ENCODE peak calls at places on chromosome 5, in four cellular contexts. I is cardiac muscle cell, N is HepG2, W is GM23248. X is an unnamed sample.
A peak's percentile ranks its signal among the peaks of the same experiment; 100 is the strongest.

GRCh38 chr5:140023611-140024191 is 19.4 kb downstream of the NRG2 start:
- DNase-seq in I (no peak), N (no peak), W (no peak), X (no peak)

GRCh38 chr5:88889165-88890069 is 6.4 kb upstream of the MEF2C start:
- DNase-seq in I (peak; percentile 59), N (no peak), W (peak; percentile 53), X (peak; percentile 86)

GRCh38 chr5:4639959-4640358 is 500.2 kb upstream of the ADAMTS16 start:
- DNase-seq in I (no peak), N (no peak), W (no peak), X (no peak)

GRCh38 chr5:87361031-87361443 is 51.7 kb downstream of the CCNH start:
- DNase-seq in I (peak; percentile 77), N (no peak), W (peak; percentile 28), X (no peak)

GRCh38 chr5:32303755-32304120 is 9.0 kb downstream of the MTMR12 start:
- DNase-seq in I (no peak), N (no peak), W (no peak), X (no peak)

GRCh38 chr5:96112703-96113102 is 151.1 kb upstream of the ELL2 start:
- DNase-seq in I (no peak), N (no peak), W (no peak), X (no peak)

GRCh38 chr5:71769265-71769664 is 50.2 kb downstream of the CARTPT start:
- DNase-seq in I (no peak), N (no peak), W (no peak), X (no peak)

GRCh38 chr5:9546973-9547947 is 1.4 kb upstream of the SEMA5A start:
- DNase-seq in I (peak; percentile 76), N (no peak), W (peak; percentile 74), X (peak; percentile 70)

GRCh38 chr5:179261301-179262125 is 83.7 kb downstream of the ADAMTS2 start:
- DNase-seq in I (peak; percentile 49), N (peak; percentile 75), W (peak; percentile 60), X (peak; percentile 57)

GRCh38 chr5:137218896-137219295 is 280.2 kb downstream of the SPOCK1 start:
- DNase-seq in I (no peak), N (no peak), W (no peak), X (no peak)

GRCh38 chr5:149301744-149302380 is 30.2 kb downstream of the AFAP1L1 start:
- DNase-seq in I (no peak), N (no peak), W (peak; percentile 75), X (no peak)

GRCh38 chr5:65640240-65640639 is 15.4 kb downstream of the SHLD3 start:
- DNase-seq in I (no peak), N (no peak), W (no peak), X (no peak)
- H3K27ac ChIP-seq in I (no peak overlapping the region), N (no peak overlapping the region), W (no peak overlapping the region), X (no peak overlapping the region)

GRCh38 chr5:89900346-89900745 is 509.2 kb downstream of the CETN3 start:
- DNase-seq in I (no peak), N (no peak), W (peak; percentile 1), X (no peak)

GRCh38 chr5:89904442-89904841 is 505.1 kb downstream of the CETN3 start:
- DNase-seq in I (peak; percentile 17), N (no peak), W (peak; percentile 2), X (no peak)

DNA sequence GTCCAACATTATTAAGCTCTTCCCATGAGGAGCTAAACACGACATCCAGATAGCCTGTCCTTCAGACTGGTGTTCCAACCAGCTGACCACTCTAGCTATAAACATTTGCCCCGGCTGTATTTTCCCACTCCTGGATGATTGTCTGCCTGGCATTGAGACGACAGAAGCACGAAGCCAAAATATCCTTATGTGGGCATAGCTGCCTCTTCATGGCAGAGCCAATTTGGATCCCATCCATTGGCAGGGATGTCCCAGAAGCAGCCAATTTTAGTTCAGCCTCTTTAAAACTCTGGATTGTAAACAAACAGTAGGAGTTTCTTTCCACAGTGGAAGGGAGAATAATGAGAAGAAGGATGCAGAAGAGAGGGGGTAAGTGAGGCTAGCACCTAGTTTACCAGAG is 507.6 kb downstream of the CETN3 start:
- DNase-seq in I (no peak), N (no peak), W (no peak), X (no peak)
- H3K27ac ChIP-seq in I (no peak overlapping the region), N (no peak overlapping the region), W (no peak overlapping the region), X (no peak overlapping the region)

GRCh38 chr5:172644229-172644628 is 3.2 kb downstream of the NEURL1B start:
- DNase-seq in I (no peak), N (no peak), W (no peak), X (no peak)

GRCh38 chr5:172646716-172647285 is 5.7 kb downstream of the NEURL1B start:
- DNase-seq in I (peak; percentile 54), N (peak; percentile 25), W (peak; percentile 28), X (peak; percentile 61)

GRCh38 chr5:172644711-172645110 is 3.6 kb downstream of the NEURL1B start:
- DNase-seq in I (no peak), N (no peak), W (no peak), X (no peak)

GRCh38 chr5:172643392-172643871 is 2.4 kb downstream of the NEURL1B start:
- DNase-seq in I (no peak), N (no peak), W (no peak), X (peak; percentile 26)

DNA sequence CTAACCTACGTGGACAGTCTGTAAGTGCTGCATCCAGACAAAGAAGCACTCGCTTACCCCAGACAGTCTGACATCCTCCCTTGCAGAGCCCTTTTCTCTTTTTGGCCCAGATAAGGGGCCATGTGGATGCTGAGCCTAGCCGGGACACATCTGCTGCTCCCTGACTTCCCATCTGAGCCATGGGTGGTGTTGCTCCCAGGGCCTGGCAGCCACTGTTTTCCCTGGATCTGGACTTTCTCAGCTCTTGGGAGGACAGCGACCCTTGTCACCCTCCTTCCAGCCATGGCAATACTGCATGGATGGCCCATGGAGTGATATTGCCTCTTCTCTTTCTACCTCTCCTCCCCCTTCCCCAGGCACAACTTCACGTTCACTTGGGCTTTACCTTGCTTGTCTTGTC is 4.2 kb downstream of the NEURL1B start:
- DNase-seq in I (no peak), N (no peak), W (no peak), X (peak; percentile 43)
- H3K27ac ChIP-seq in I (peak overlapping the region; percentile 58), N (no peak overlapping the region), W (no peak overlapping the region), X (no peak overlapping the region)

DNA sequence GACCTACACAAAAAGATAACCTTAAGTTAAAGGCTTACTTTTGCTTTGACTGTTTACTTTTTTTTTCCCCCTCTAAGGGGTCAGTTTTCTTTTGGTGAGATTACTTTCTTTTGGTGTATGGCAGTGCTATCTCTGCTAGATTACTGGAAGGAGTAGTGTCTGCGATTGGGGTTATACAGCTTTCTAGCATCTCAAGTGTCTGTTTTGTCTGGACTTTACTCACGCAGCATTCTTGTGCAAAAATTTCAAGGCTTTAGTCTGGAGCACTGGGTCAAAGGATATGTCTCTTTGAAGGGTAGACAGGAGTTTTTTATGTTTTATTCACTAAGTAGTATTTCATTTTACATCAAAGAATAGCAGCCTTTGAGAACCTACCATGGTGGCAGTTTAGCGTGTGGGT is 52.6 kb downstream of the NDUFS4 start:
- DNase-seq in I (peak; percentile 4), N (no peak), W (no peak), X (no peak)
- H3K27ac ChIP-seq in I (no peak overlapping the region), N (no peak overlapping the region), W (no peak overlapping the region), X (no peak overlapping the region)

GRCh38 chr5:68418680-68419079 is 203.1 kb downstream of the PIK3R1 start:
- DNase-seq in I (no peak), N (no peak), W (no peak), X (no peak)
- H3K27ac ChIP-seq in I (peak overlapping the region; percentile 78), N (no peak overlapping the region), W (peak overlapping the region; percentile 52), X (no peak overlapping the region)

DNA sequence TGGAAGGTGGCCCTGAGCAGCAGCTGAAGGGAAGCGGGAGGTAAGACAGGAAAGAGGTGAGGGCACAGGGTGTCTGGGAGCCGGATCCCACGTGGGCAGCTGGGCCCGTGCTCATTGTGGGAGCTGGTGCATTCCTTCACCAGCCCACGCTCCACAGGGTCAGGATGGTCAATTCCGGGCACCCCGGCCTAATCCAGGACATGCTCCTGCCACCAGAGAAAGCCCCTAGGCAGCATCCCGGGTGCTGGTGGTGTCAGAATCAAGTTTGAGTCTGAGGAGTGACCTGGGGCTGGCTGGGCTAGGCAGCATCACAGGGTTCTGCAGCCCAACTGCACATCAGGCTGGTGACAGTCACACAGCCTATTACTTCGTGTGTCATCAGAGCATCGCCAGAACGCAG is 7.1 kb upstream of the PDCD6 start:
- DNase-seq in I (peak; percentile 5), N (no peak), W (no peak), X (peak; percentile 32)
- H3K27ac ChIP-seq in I (peak overlapping the region; percentile 17), N (no peak overlapping the region), W (peak overlapping the region; percentile 80), X (peak overlapping the region; percentile 14)

GRCh38 chr5:13307480-13307879 is 637.0 kb downstream of the DNAH5 start:
- DNase-seq in I (no peak), N (no peak), W (no peak), X (no peak)
- H3K27ac ChIP-seq in I (no peak overlapping the region), N (no peak overlapping the region), W (no peak overlapping the region), X (no peak overlapping the region)

DNA sequence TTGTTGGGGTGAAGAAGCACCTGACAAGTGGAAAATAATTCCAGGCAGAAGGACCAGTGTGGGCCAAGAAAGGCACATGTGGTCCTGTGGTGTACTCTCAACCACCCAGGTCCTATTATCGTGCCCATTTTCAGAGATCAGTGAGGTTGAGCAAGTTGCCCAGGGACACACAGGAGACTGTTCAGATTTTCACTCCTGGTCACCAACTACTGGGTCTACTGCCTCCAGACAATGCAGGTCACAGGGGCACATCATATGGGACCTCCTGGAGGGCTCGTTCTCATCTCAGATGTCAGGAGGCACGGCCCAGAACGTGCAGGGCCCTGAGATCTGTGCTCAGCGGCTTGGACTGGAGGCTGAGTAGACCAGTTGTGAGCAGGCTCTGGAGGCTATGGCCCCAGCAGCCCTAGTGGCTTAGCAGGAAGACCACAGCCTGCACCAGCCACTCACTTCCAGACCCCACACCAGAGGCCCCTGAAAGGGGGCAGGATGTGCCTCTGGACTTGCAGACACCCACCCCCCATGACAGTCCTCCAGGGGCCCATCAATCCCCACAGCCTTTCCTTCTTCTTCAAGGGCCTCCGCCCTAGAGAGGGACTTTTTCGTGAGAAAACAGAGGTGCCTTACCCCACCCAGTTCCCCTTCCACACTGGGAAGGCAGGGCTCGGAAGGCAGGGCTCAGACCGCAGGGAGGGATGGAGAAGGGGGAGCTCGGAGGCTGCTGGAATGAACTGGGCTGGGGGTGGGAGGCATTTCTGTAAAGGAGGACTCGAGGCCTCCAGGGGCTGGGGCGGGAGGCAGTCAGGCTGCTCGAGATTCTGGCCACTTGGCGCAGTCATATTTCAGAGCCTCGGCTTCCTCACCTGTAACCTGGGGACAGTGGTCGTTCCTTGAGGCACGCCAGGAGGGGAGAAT is 82.7 kb upstream of the NEURL1B start:
- DNase-seq in I (no peak), N (no peak), W (no peak), X (no peak)
- H3K27ac ChIP-seq in I (peak overlapping the region; percentile 98), N (no peak overlapping the region), W (no peak overlapping the region), X (peak overlapping the region; percentile 65)

DNA sequence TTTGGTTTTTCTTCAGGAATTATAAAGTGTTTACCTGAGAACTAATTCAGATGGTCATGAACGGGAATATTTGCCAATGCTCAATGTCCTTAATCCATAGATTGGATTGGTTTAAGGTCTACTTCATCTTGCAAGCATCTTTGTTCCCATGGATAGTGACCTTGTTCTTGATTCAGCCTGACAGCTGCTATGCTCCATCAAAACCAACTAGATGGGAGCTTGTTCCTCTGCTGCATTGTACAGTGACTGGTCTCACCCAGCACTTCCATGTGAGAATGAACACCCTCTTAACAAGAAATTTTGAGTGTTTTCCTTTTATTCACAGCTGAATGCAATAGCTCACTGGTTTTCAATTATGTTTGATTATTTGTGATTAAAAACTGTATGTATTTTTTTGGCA is 312.6 kb upstream of the ACTBL2 start:
- DNase-seq in I (no peak), N (no peak), W (no peak), X (no peak)
- H3K27ac ChIP-seq in I (no peak overlapping the region), N (no peak overlapping the region), W (no peak overlapping the region), X (no peak overlapping the region)